ENCODE peak calls at places on chromosomes 6 and 20, in ten cellular contexts. One of them, this sample, is unnamed.

GRCh38 chr6:82057846-82058554 is 189.5 kb downstream of the IBTK start:
- DNase-seq in KBM-7: no peak
- DNase-seq in GM18507: no peak
- DNase-seq in HFF-Myc: peak
- DNase-seq in CD4-positive, alpha-beta memory T cell: no peak
- DNase-seq in psoas muscle: no peak
- DNase-seq in ascending aorta: no peak
- DNase-seq in nephron progenitor cell: no peak
- DNase-seq in BJ: peak
- DNase-seq in left ventricle myocardium inferior: no peak
- DNase-seq in this sample: no peak

GRCh38 chr20:38094373-38094775 is 60.8 kb downstream of the RPRD1B start:
- DNase-seq in KBM-7: peak
- DNase-seq in GM18507: peak
- DNase-seq in HFF-Myc: no peak
- DNase-seq in CD4-positive, alpha-beta memory T cell: peak
- DNase-seq in psoas muscle: peak
- DNase-seq in ascending aorta: peak
- DNase-seq in nephron progenitor cell: no peak
- DNase-seq in BJ: no peak
- DNase-seq in left ventricle myocardium inferior: peak
- DNase-seq in this sample: no peak

GRCh38 chr6:156779206-156780116 is 2.3 kb downstream of the ARID1B start:
- DNase-seq in KBM-7: peak
- DNase-seq in GM18507: no peak
- DNase-seq in HFF-Myc: no peak
- DNase-seq in CD4-positive, alpha-beta memory T cell: peak
- DNase-seq in psoas muscle: peak
- DNase-seq in ascending aorta: peak
- DNase-seq in nephron progenitor cell: peak
- DNase-seq in BJ: no peak
- DNase-seq in left ventricle myocardium inferior: peak
- DNase-seq in this sample: no peak

GRCh38 chr6:35092362-35093117 is 48.6 kb downstream of the TCP11 start:
- DNase-seq in KBM-7: no peak
- DNase-seq in GM18507: no peak
- DNase-seq in HFF-Myc: peak
- DNase-seq in CD4-positive, alpha-beta memory T cell: no peak
- DNase-seq in psoas muscle: no peak
- DNase-seq in ascending aorta: peak
- DNase-seq in nephron progenitor cell: no peak
- DNase-seq in BJ: peak
- DNase-seq in left ventricle myocardium inferior: no peak
- DNase-seq in this sample: peak

GRCh38 chr6:53066059-53066406 is 829 bp downstream of the FBXO9 start:
- DNase-seq in KBM-7: peak
- DNase-seq in GM18507: no peak
- DNase-seq in HFF-Myc: no peak
- DNase-seq in CD4-positive, alpha-beta memory T cell: peak
- DNase-seq in psoas muscle: peak
- DNase-seq in ascending aorta: peak
- DNase-seq in nephron progenitor cell: peak
- DNase-seq in BJ: no peak
- DNase-seq in left ventricle myocardium inferior: peak
- DNase-seq in this sample: no peak

GRCh38 chr6:40877362-40877761 is 161.7 kb downstream of the UNC5CL start:
- DNase-seq in KBM-7: no peak
- DNase-seq in GM18507: no peak
- DNase-seq in HFF-Myc: no peak
- DNase-seq in CD4-positive, alpha-beta memory T cell: no peak
- DNase-seq in psoas muscle: no peak
- DNase-seq in ascending aorta: no peak
- DNase-seq in nephron progenitor cell: no peak
- DNase-seq in BJ: no peak
- DNase-seq in left ventricle myocardium inferior: no peak
- DNase-seq in this sample: no peak

GRCh38 chr6:132624175-132624574 is at the start of gene TAAR2:
- DNase-seq in KBM-7: no peak
- DNase-seq in GM18507: no peak
- DNase-seq in HFF-Myc: no peak
- DNase-seq in CD4-positive, alpha-beta memory T cell: no peak
- DNase-seq in psoas muscle: no peak
- DNase-seq in ascending aorta: no peak
- DNase-seq in nephron progenitor cell: no peak
- DNase-seq in BJ: no peak
- DNase-seq in left ventricle myocardium inferior: no peak
- DNase-seq in this sample: no peak

GRCh38 chr6:158536084-158536890 is 23.6 kb upstream of the TMEM181 start:
- DNase-seq in KBM-7: peak
- DNase-seq in GM18507: peak
- DNase-seq in HFF-Myc: no peak
- DNase-seq in CD4-positive, alpha-beta memory T cell: peak
- DNase-seq in psoas muscle: peak
- DNase-seq in ascending aorta: no peak
- DNase-seq in nephron progenitor cell: peak
- DNase-seq in BJ: no peak
- DNase-seq in left ventricle myocardium inferior: peak
- DNase-seq in this sample: no peak

GRCh38 chr20:381581-382290 is 1.2 kb downstream of the TRIB3 start:
- DNase-seq in KBM-7: peak
- DNase-seq in GM18507: peak
- DNase-seq in HFF-Myc: peak
- DNase-seq in CD4-positive, alpha-beta memory T cell: peak
- DNase-seq in psoas muscle: peak
- DNase-seq in ascending aorta: peak
- DNase-seq in nephron progenitor cell: peak
- DNase-seq in BJ: peak
- DNase-seq in left ventricle myocardium inferior: peak
- DNase-seq in this sample: peak

GRCh38 chr20:11553603-11554002 is 364.1 kb upstream of the BTBD3 start:
- DNase-seq in KBM-7: no peak
- DNase-seq in GM18507: no peak
- DNase-seq in HFF-Myc: no peak
- DNase-seq in CD4-positive, alpha-beta memory T cell: no peak
- DNase-seq in psoas muscle: no peak
- DNase-seq in ascending aorta: no peak
- DNase-seq in nephron progenitor cell: no peak
- DNase-seq in BJ: no peak
- DNase-seq in left ventricle myocardium inferior: no peak
- DNase-seq in this sample: no peak

GRCh38 chr6:133814797-133815196 is 74.1 kb upstream of the TCF21 start:
- DNase-seq in KBM-7: no peak
- DNase-seq in GM18507: no peak
- DNase-seq in HFF-Myc: no peak
- DNase-seq in CD4-positive, alpha-beta memory T cell: no peak
- DNase-seq in psoas muscle: no peak
- DNase-seq in ascending aorta: no peak
- DNase-seq in nephron progenitor cell: no peak
- DNase-seq in BJ: no peak
- DNase-seq in left ventricle myocardium inferior: no peak
- DNase-seq in this sample: no peak

GRCh38 chr20:2692036-2692885 is at the start of gene EBF4:
- DNase-seq in KBM-7: peak
- DNase-seq in GM18507: no peak
- DNase-seq in HFF-Myc: no peak
- DNase-seq in CD4-positive, alpha-beta memory T cell: peak
- DNase-seq in psoas muscle: no peak
- DNase-seq in ascending aorta: peak
- DNase-seq in nephron progenitor cell: peak
- DNase-seq in BJ: no peak
- DNase-seq in left ventricle myocardium inferior: peak
- DNase-seq in this sample: no peak

GRCh38 chr6:142850653-142851434 is 94.1 kb downstream of the HIVEP2 start:
- DNase-seq in KBM-7: no peak
- DNase-seq in GM18507: no peak
- DNase-seq in HFF-Myc: no peak
- DNase-seq in CD4-positive, alpha-beta memory T cell: no peak
- DNase-seq in psoas muscle: no peak
- DNase-seq in ascending aorta: no peak
- DNase-seq in nephron progenitor cell: no peak
- DNase-seq in BJ: no peak
- DNase-seq in left ventricle myocardium inferior: no peak
- DNase-seq in this sample: no peak

GRCh38 chr20:59696476-59696875 is 92.1 kb downstream of the PHACTR3 start:
- DNase-seq in KBM-7: no peak
- DNase-seq in GM18507: no peak
- DNase-seq in HFF-Myc: no peak
- DNase-seq in CD4-positive, alpha-beta memory T cell: no peak
- DNase-seq in psoas muscle: no peak
- DNase-seq in ascending aorta: no peak
- DNase-seq in nephron progenitor cell: no peak
- DNase-seq in BJ: no peak
- DNase-seq in left ventricle myocardium inferior: no peak
- DNase-seq in this sample: no peak

GRCh38 chr20:17806739-17807441 is 107.1 kb downstream of the BANF2 start:
- DNase-seq in KBM-7: no peak
- DNase-seq in GM18507: no peak
- DNase-seq in HFF-Myc: peak
- DNase-seq in CD4-positive, alpha-beta memory T cell: no peak
- DNase-seq in psoas muscle: peak
- DNase-seq in ascending aorta: no peak
- DNase-seq in nephron progenitor cell: no peak
- DNase-seq in BJ: peak
- DNase-seq in left ventricle myocardium inferior: peak
- DNase-seq in this sample: no peak

GRCh38 chr6:53484409-53485280 is 60.3 kb downstream of the GCLC start:
- DNase-seq in KBM-7: peak
- DNase-seq in GM18507: no peak
- DNase-seq in HFF-Myc: peak
- DNase-seq in CD4-positive, alpha-beta memory T cell: peak
- DNase-seq in psoas muscle: no peak
- DNase-seq in ascending aorta: peak
- DNase-seq in nephron progenitor cell: peak
- DNase-seq in BJ: no peak
- DNase-seq in left ventricle myocardium inferior: no peak
- DNase-seq in this sample: no peak

GRCh38 chr6:2396856-2397640 is 151.6 kb upstream of the GMDS start:
- DNase-seq in KBM-7: no peak
- DNase-seq in GM18507: no peak
- DNase-seq in HFF-Myc: peak
- DNase-seq in CD4-positive, alpha-beta memory T cell: no peak
- DNase-seq in psoas muscle: no peak
- DNase-seq in ascending aorta: no peak
- DNase-seq in nephron progenitor cell: no peak
- DNase-seq in BJ: peak
- DNase-seq in left ventricle myocardium inferior: peak
- DNase-seq in this sample: no peak

GRCh38 chr6:163229050-163229449 is 185.5 kb upstream of the QKI start:
- DNase-seq in KBM-7: no peak
- DNase-seq in GM18507: no peak
- DNase-seq in HFF-Myc: no peak
- DNase-seq in CD4-positive, alpha-beta memory T cell: no peak
- DNase-seq in psoas muscle: no peak
- DNase-seq in ascending aorta: no peak
- DNase-seq in nephron progenitor cell: no peak
- DNase-seq in BJ: no peak
- DNase-seq in left ventricle myocardium inferior: no peak
- DNase-seq in this sample: no peak

GRCh38 chr6:107811591-107812218 is 12.4 kb downstream of the SCML4 start:
- DNase-seq in KBM-7: no peak
- DNase-seq in GM18507: no peak
- DNase-seq in HFF-Myc: no peak
- DNase-seq in CD4-positive, alpha-beta memory T cell: no peak
- DNase-seq in psoas muscle: no peak
- DNase-seq in ascending aorta: no peak
- DNase-seq in nephron progenitor cell: no peak
- DNase-seq in BJ: no peak
- DNase-seq in left ventricle myocardium inferior: no peak
- DNase-seq in this sample: peak

GRCh38 chr6:75824160-75824559 is 75.1 kb downstream of the MYO6 start:
- DNase-seq in KBM-7: no peak
- DNase-seq in GM18507: no peak
- DNase-seq in HFF-Myc: no peak
- DNase-seq in CD4-positive, alpha-beta memory T cell: no peak
- DNase-seq in psoas muscle: no peak
- DNase-seq in ascending aorta: no peak
- DNase-seq in nephron progenitor cell: no peak
- DNase-seq in BJ: no peak
- DNase-seq in left ventricle myocardium inferior: no peak
- DNase-seq in this sample: no peak

GRCh38 chr20:5492941-5493340 is 176.2 kb upstream of the PROKR2 start:
- DNase-seq in KBM-7: no peak
- DNase-seq in GM18507: no peak
- DNase-seq in HFF-Myc: no peak
- DNase-seq in CD4-positive, alpha-beta memory T cell: no peak
- DNase-seq in psoas muscle: no peak
- DNase-seq in ascending aorta: peak
- DNase-seq in nephron progenitor cell: no peak
- DNase-seq in BJ: no peak
- DNase-seq in left ventricle myocardium inferior: no peak
- DNase-seq in this sample: no peak

GRCh38 chr6:91786474-91787184 is 1199.8 kb upstream of the MAP3K7 start:
- DNase-seq in KBM-7: no peak
- DNase-seq in GM18507: no peak
- DNase-seq in HFF-Myc: no peak
- DNase-seq in CD4-positive, alpha-beta memory T cell: no peak
- DNase-seq in psoas muscle: no peak
- DNase-seq in ascending aorta: no peak
- DNase-seq in nephron progenitor cell: no peak
- DNase-seq in BJ: no peak
- DNase-seq in left ventricle myocardium inferior: no peak
- DNase-seq in this sample: no peak

GRCh38 chr6:113634352-113635163 is 222.6 kb upstream of the MARCKS start:
- DNase-seq in KBM-7: peak
- DNase-seq in GM18507: no peak
- DNase-seq in HFF-Myc: no peak
- DNase-seq in CD4-positive, alpha-beta memory T cell: no peak
- DNase-seq in psoas muscle: no peak
- DNase-seq in ascending aorta: no peak
- DNase-seq in nephron progenitor cell: no peak
- DNase-seq in BJ: no peak
- DNase-seq in left ventricle myocardium inferior: no peak
- DNase-seq in this sample: no peak

GRCh38 chr6:19812512-19813119 is 24.6 kb upstream of the ID4 start:
- DNase-seq in KBM-7: no peak
- DNase-seq in GM18507: no peak
- DNase-seq in HFF-Myc: no peak
- DNase-seq in CD4-positive, alpha-beta memory T cell: no peak
- DNase-seq in psoas muscle: no peak
- DNase-seq in ascending aorta: no peak
- DNase-seq in nephron progenitor cell: no peak
- DNase-seq in BJ: no peak
- DNase-seq in left ventricle myocardium inferior: no peak
- DNase-seq in this sample: no peak

GRCh38 chr6:116531675-116532570 is 13.6 kb downstream of the TRAPPC3L start:
- DNase-seq in KBM-7: peak
- DNase-seq in GM18507: peak
- DNase-seq in HFF-Myc: no peak
- DNase-seq in CD4-positive, alpha-beta memory T cell: peak
- DNase-seq in psoas muscle: no peak
- DNase-seq in ascending aorta: peak
- DNase-seq in nephron progenitor cell: peak
- DNase-seq in BJ: no peak
- DNase-seq in left ventricle myocardium inferior: peak
- DNase-seq in this sample: no peak

GRCh38 chr6:43771858-43772570 is 2.0 kb downstream of the VEGFA start:
- DNase-seq in KBM-7: peak
- DNase-seq in GM18507: no peak
- DNase-seq in HFF-Myc: no peak
- DNase-seq in CD4-positive, alpha-beta memory T cell: peak
- DNase-seq in psoas muscle: peak
- DNase-seq in ascending aorta: peak
- DNase-seq in nephron progenitor cell: peak
- DNase-seq in BJ: no peak
- DNase-seq in left ventricle myocardium inferior: peak
- DNase-seq in this sample: peak

GRCh38 chr6:90413867-90414266 is 117.2 kb upstream of the BACH2 start:
- DNase-seq in KBM-7: no peak
- DNase-seq in GM18507: no peak
- DNase-seq in HFF-Myc: no peak
- DNase-seq in CD4-positive, alpha-beta memory T cell: peak
- DNase-seq in psoas muscle: no peak
- DNase-seq in ascending aorta: no peak
- DNase-seq in nephron progenitor cell: peak
- DNase-seq in BJ: no peak
- DNase-seq in left ventricle myocardium inferior: no peak
- DNase-seq in this sample: no peak

GRCh38 chr6:106547961-106548453 is 81.3 kb downstream of the RTN4IP1 start:
- DNase-seq in KBM-7: no peak
- DNase-seq in GM18507: no peak
- DNase-seq in HFF-Myc: peak
- DNase-seq in CD4-positive, alpha-beta memory T cell: no peak
- DNase-seq in psoas muscle: no peak
- DNase-seq in ascending aorta: no peak
- DNase-seq in nephron progenitor cell: no peak
- DNase-seq in BJ: no peak
- DNase-seq in left ventricle myocardium inferior: no peak
- DNase-seq in this sample: no peak